ENCODE peak calls at places on chromosome 2, in seven cellular contexts. One of them, this sample, is unnamed.

GRCh38 chr2:66237470-66238354 is 197.2 kb upstream of the MEIS1 start:
- DNase-seq in activated T-cell treated with anti-CD3 and anti-CD28 coated beads for 1 hour: no peak
- DNase-seq in WTC11: no peak
- DNase-seq in HTR-8/SVneo: no peak
- DNase-seq in brain microvascular endothelial cell: no peak
- DNase-seq in HepG2: no peak
- DNase-seq in amniotic epithelial cell: no peak
- DNase-seq in this sample: no peak

GRCh38 chr2:42835577-42836371 is 43.4 kb upstream of the HAAO start:
- DNase-seq in activated T-cell treated with anti-CD3 and anti-CD28 coated beads for 1 hour: no peak
- DNase-seq in WTC11: no peak
- DNase-seq in HTR-8/SVneo: peak; percentile 84
- DNase-seq in brain microvascular endothelial cell: peak; percentile 95
- DNase-seq in HepG2: peak; percentile 61
- DNase-seq in amniotic epithelial cell: peak; percentile 99
- DNase-seq in this sample: no peak

GRCh38 chr2:240024766-240025165 is 376 bp downstream of the NDUFA10 start:
- DNase-seq in activated T-cell treated with anti-CD3 and anti-CD28 coated beads for 1 hour: no peak
- DNase-seq in WTC11: no peak
- DNase-seq in HTR-8/SVneo: no peak
- DNase-seq in brain microvascular endothelial cell: no peak
- DNase-seq in HepG2: peak; percentile 45
- DNase-seq in amniotic epithelial cell: no peak
- DNase-seq in this sample: no peak

GRCh38 chr2:197673606-197674005 is 1.8 kb downstream of the RFTN2 start:
- DNase-seq in activated T-cell treated with anti-CD3 and anti-CD28 coated beads for 1 hour: no peak
- DNase-seq in WTC11: no peak
- DNase-seq in HTR-8/SVneo: no peak
- DNase-seq in brain microvascular endothelial cell: no peak
- DNase-seq in HepG2: no peak
- DNase-seq in amniotic epithelial cell: no peak
- DNase-seq in this sample: no peak

GRCh38 chr2:122329266-122329665 is 573.8 kb downstream of the TSN start:
- DNase-seq in activated T-cell treated with anti-CD3 and anti-CD28 coated beads for 1 hour: no peak
- DNase-seq in WTC11: no peak
- DNase-seq in HTR-8/SVneo: no peak
- DNase-seq in brain microvascular endothelial cell: no peak
- DNase-seq in HepG2: no peak
- DNase-seq in amniotic epithelial cell: no peak
- DNase-seq in this sample: no peak

GRCh38 chr2:40844353-40845277 is 392.7 kb upstream of the SLC8A1 start:
- DNase-seq in activated T-cell treated with anti-CD3 and anti-CD28 coated beads for 1 hour: no peak
- DNase-seq in WTC11: peak; percentile 14
- DNase-seq in HTR-8/SVneo: peak; percentile 3
- DNase-seq in brain microvascular endothelial cell: no peak
- DNase-seq in HepG2: peak; percentile 41
- DNase-seq in amniotic epithelial cell: peak; percentile 7
- DNase-seq in this sample: no peak

GRCh38 chr2:6780765-6781274 is 84.9 kb downstream of the CMPK2 start:
- DNase-seq in activated T-cell treated with anti-CD3 and anti-CD28 coated beads for 1 hour: no peak
- DNase-seq in WTC11: no peak
- DNase-seq in HTR-8/SVneo: no peak
- DNase-seq in brain microvascular endothelial cell: peak; percentile 25
- DNase-seq in HepG2: no peak
- DNase-seq in amniotic epithelial cell: peak; percentile 14
- DNase-seq in this sample: no peak

GRCh38 chr2:223528036-223528435 is 74.1 kb downstream of the SCG2 start:
- DNase-seq in activated T-cell treated with anti-CD3 and anti-CD28 coated beads for 1 hour: no peak
- DNase-seq in WTC11: no peak
- DNase-seq in HTR-8/SVneo: no peak
- DNase-seq in brain microvascular endothelial cell: no peak
- DNase-seq in HepG2: no peak
- DNase-seq in amniotic epithelial cell: no peak
- DNase-seq in this sample: no peak

GRCh38 chr2:188414412-188414811 is 122.7 kb downstream of the GULP1 start:
- DNase-seq in activated T-cell treated with anti-CD3 and anti-CD28 coated beads for 1 hour: no peak
- DNase-seq in WTC11: no peak
- DNase-seq in HTR-8/SVneo: peak; percentile 27
- DNase-seq in brain microvascular endothelial cell: peak; percentile 33
- DNase-seq in HepG2: no peak
- DNase-seq in amniotic epithelial cell: peak; percentile 88
- DNase-seq in this sample: no peak

GRCh38 chr2:213415093-213415492 is 130.8 kb downstream of the SPAG16 start:
- DNase-seq in activated T-cell treated with anti-CD3 and anti-CD28 coated beads for 1 hour: no peak
- DNase-seq in WTC11: no peak
- DNase-seq in HTR-8/SVneo: no peak
- DNase-seq in brain microvascular endothelial cell: no peak
- DNase-seq in HepG2: no peak
- DNase-seq in amniotic epithelial cell: no peak
- DNase-seq in this sample: no peak

GRCh38 chr2:8796878-8797550 is 40.4 kb downstream of the KIDINS220 start:
- DNase-seq in activated T-cell treated with anti-CD3 and anti-CD28 coated beads for 1 hour: no peak
- DNase-seq in WTC11: no peak
- DNase-seq in HTR-8/SVneo: no peak
- DNase-seq in brain microvascular endothelial cell: no peak
- DNase-seq in HepG2: no peak
- DNase-seq in amniotic epithelial cell: peak; percentile 14
- DNase-seq in this sample: no peak

GRCh38 chr2:113183703-113184102 is 9.9 kb downstream of the PSD4 start:
- DNase-seq in activated T-cell treated with anti-CD3 and anti-CD28 coated beads for 1 hour: no peak
- DNase-seq in WTC11: no peak
- DNase-seq in HTR-8/SVneo: no peak
- DNase-seq in brain microvascular endothelial cell: no peak
- DNase-seq in HepG2: no peak
- DNase-seq in amniotic epithelial cell: no peak
- DNase-seq in this sample: no peak

GRCh38 chr2:54898451-54899226 is 151.6 kb downstream of the RTN4 start:
- DNase-seq in activated T-cell treated with anti-CD3 and anti-CD28 coated beads for 1 hour: no peak
- DNase-seq in WTC11: no peak
- DNase-seq in HTR-8/SVneo: no peak
- DNase-seq in brain microvascular endothelial cell: no peak
- DNase-seq in HepG2: no peak
- DNase-seq in amniotic epithelial cell: no peak
- DNase-seq in this sample: no peak

GRCh38 chr2:165621086-165621560 is 151.6 kb downstream of the CSRNP3 start:
- DNase-seq in activated T-cell treated with anti-CD3 and anti-CD28 coated beads for 1 hour: no peak
- DNase-seq in WTC11: no peak
- DNase-seq in HTR-8/SVneo: no peak
- DNase-seq in brain microvascular endothelial cell: peak; percentile 68
- DNase-seq in HepG2: no peak
- DNase-seq in amniotic epithelial cell: peak; percentile 41
- DNase-seq in this sample: no peak

GRCh38 chr2:42567806-42568429 is 514 bp upstream of the MTA3 start:
- DNase-seq in activated T-cell treated with anti-CD3 and anti-CD28 coated beads for 1 hour: no peak
- DNase-seq in WTC11: peak; percentile 75
- DNase-seq in HTR-8/SVneo: peak; percentile 24
- DNase-seq in brain microvascular endothelial cell: peak; percentile 7
- DNase-seq in HepG2: peak; percentile 40
- DNase-seq in amniotic epithelial cell: peak; percentile 24
- DNase-seq in this sample: peak; percentile 55

GRCh38 chr2:30226144-30227032 is 4.9 kb upstream of the LBH start:
- DNase-seq in activated T-cell treated with anti-CD3 and anti-CD28 coated beads for 1 hour: no peak
- DNase-seq in WTC11: no peak
- DNase-seq in HTR-8/SVneo: no peak
- DNase-seq in brain microvascular endothelial cell: peak; percentile 40
- DNase-seq in HepG2: no peak
- DNase-seq in amniotic epithelial cell: no peak
- DNase-seq in this sample: no peak

GRCh38 chr2:21363364-21363763 is 239.6 kb downstream of the TDRD15 start:
- DNase-seq in activated T-cell treated with anti-CD3 and anti-CD28 coated beads for 1 hour: no peak
- DNase-seq in WTC11: no peak
- DNase-seq in HTR-8/SVneo: no peak
- DNase-seq in brain microvascular endothelial cell: no peak
- DNase-seq in HepG2: no peak
- DNase-seq in amniotic epithelial cell: no peak
- DNase-seq in this sample: no peak

GRCh38 chr2:208315081-208315788 is 49.2 kb downstream of the PIKFYVE start:
- DNase-seq in activated T-cell treated with anti-CD3 and anti-CD28 coated beads for 1 hour: no peak
- DNase-seq in WTC11: no peak
- DNase-seq in HTR-8/SVneo: no peak
- DNase-seq in brain microvascular endothelial cell: peak; percentile 59
- DNase-seq in HepG2: no peak
- DNase-seq in amniotic epithelial cell: no peak
- DNase-seq in this sample: no peak

GRCh38 chr2:64383881-64384280 is 70.1 kb upstream of the LGALSL start:
- DNase-seq in activated T-cell treated with anti-CD3 and anti-CD28 coated beads for 1 hour: no peak
- DNase-seq in WTC11: no peak
- DNase-seq in HTR-8/SVneo: no peak
- DNase-seq in brain microvascular endothelial cell: no peak
- DNase-seq in HepG2: no peak
- DNase-seq in amniotic epithelial cell: no peak
- DNase-seq in this sample: no peak

GRCh38 chr2:97688062-97688827 is 18.7 kb downstream of the C2orf92 start:
- DNase-seq in activated T-cell treated with anti-CD3 and anti-CD28 coated beads for 1 hour: no peak
- DNase-seq in WTC11: no peak
- DNase-seq in HTR-8/SVneo: no peak
- DNase-seq in brain microvascular endothelial cell: no peak
- DNase-seq in HepG2: no peak
- DNase-seq in amniotic epithelial cell: peak; percentile 24
- DNase-seq in this sample: no peak

GRCh38 chr2:16149349-16150243 is 209.2 kb downstream of the MYCN start:
- DNase-seq in activated T-cell treated with anti-CD3 and anti-CD28 coated beads for 1 hour: no peak
- DNase-seq in WTC11: no peak
- DNase-seq in HTR-8/SVneo: no peak
- DNase-seq in brain microvascular endothelial cell: no peak
- DNase-seq in HepG2: no peak
- DNase-seq in amniotic epithelial cell: no peak
- DNase-seq in this sample: no peak

This sample was measured in pancreas.